ENCODE peak calls at places on chromosomes 2 and 18, in five cellular contexts. Q is upper lobe of left lung, N is H1, O is tibial nerve, B is suprapubic skin. T is an unnamed sample.

GRCh38 chr2:225429718-225430117 is 30.2 kb downstream of the NYAP2 start:
- DNase-seq in Q (no peak), N (no peak), O (no peak), B (no peak), T (no peak)

GRCh38 chr2:113826346-113827285 is 63.3 kb upstream of the ACTR3 start:
- DNase-seq in Q (no peak), N (no peak), O (no peak), B (no peak), T (no peak)

GRCh38 chr2:194464964-194465638 is 1191.9 kb upstream of the SLC39A10 start:
- DNase-seq in Q (no peak), N (no peak), O (no peak), B (no peak), T (no peak)

GRCh38 chr2:38443021-38443541 is 66.0 kb upstream of the ATL2 start:
- DNase-seq in Q (no peak), N (no peak), O (no peak), B (no peak), T (no peak)

GRCh38 chr18:49002045-49002444 is 51.3 kb upstream of the SMAD7 start:
- DNase-seq in Q (no peak), N (no peak), O (no peak), B (no peak), T (no peak)

GRCh38 chr2:101310591-101311389 is 2.3 kb upstream of the RNF149 start:
- DNase-seq in Q (no peak), N (no peak), O (no peak), B (no peak), T (no peak)

GRCh38 chr18:63363951-63364350 is 3.1 kb downstream of the KDSR start:
- DNase-seq in Q (no peak), N (no peak), O (no peak), B (no peak), T (no peak)

GRCh38 chr2:217105733-217106649 is 246.1 kb upstream of the TNP1 start:
- DNase-seq in Q (no peak), N (no peak), O (no peak), B (no peak), T (no peak)

GRCh38 chr18:23377669-23378469 is 75.2 kb upstream of the RIOK3 start:
- DNase-seq in Q (no peak), N (no peak), O (no peak), B (no peak), T (no peak)

GRCh38 chr2:158214431-158214830 is 112.8 kb downstream of the UPP2 start:
- DNase-seq in Q (peak; percentile 32), N (no peak), O (peak; percentile 19), B (no peak), T (no peak)

GRCh38 chr2:68387408-68388350 is 22.6 kb downstream of the PLEK start:
- DNase-seq in Q (no peak), N (no peak), O (no peak), B (no peak), T (no peak)

GRCh38 chr2:68390114-68390513 is 25.0 kb downstream of the PLEK start:
- DNase-seq in Q (no peak), N (no peak), O (no peak), B (no peak), T (no peak)

GRCh38 chr2:68388358-68388757 is 23.3 kb downstream of the PLEK start:
- DNase-seq in Q (no peak), N (no peak), O (no peak), B (no peak), T (no peak)

GRCh38 chr2:68390600-68390999 is 25.5 kb downstream of the PLEK start:
- DNase-seq in Q (no peak), N (no peak), O (no peak), B (no peak), T (no peak)

DNA sequence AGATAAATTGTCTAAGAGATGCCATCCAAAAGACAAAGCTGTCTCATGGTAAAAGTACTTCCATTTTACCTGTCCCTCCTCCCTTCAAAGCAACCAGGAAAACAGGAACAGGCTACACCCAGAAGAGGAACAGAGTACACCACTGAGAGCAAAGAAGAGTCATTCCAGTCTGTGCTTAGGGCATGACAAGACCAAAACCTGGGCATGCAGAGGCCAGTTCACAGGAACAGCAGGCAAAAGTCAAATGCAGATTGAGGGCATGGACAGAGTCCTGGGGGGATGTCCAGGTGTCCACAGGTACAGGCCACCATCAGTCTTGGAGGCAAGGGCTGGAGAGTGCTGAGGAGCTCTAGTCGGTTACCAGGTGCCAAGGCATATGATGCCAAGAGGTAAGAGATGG is 23.7 kb downstream of the PLEK start:
- DNase-seq in Q (no peak), N (no peak), O (no peak), B (no peak), T (no peak)
- H3K4me1 ChIP-seq in Q (peaks cover 7% of the 10 kb centered on the region), N (no peaks in the 10 kb centered on the region), O (peaks cover 18% of the 10 kb centered on the region), B (peaks cover 2% of the 10 kb centered on the region), T (no peaks in the 10 kb centered on the region)

DNA sequence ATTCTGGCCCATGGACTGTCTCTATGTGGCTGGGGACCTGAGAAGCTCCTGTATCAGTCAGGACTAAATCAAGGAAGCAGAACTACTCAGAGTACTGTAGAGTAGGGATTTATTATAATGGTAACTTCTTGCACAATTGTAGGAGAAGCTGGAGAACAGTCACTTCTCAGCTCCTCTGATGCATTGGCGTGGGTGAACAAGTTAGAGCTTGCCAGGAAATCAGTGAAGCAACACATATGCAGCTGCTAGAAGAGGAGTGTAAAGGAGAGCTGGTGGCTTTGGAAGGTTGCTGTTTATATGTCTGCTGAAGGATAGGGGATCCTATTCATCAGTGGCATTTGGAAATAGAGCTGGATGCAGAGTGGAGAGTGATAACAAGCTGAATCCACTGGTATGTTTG is 215.5 kb upstream of the CWC22 start:
- DNase-seq in Q (no peak), N (no peak), O (no peak), B (peak; percentile 62), T (no peak)
- H3K27ac ChIP-seq in Q (no peak overlapping the region), N (no peak overlapping the region), O (no peak overlapping the region), B (no peak overlapping the region), T (no peak overlapping the region)

DNA sequence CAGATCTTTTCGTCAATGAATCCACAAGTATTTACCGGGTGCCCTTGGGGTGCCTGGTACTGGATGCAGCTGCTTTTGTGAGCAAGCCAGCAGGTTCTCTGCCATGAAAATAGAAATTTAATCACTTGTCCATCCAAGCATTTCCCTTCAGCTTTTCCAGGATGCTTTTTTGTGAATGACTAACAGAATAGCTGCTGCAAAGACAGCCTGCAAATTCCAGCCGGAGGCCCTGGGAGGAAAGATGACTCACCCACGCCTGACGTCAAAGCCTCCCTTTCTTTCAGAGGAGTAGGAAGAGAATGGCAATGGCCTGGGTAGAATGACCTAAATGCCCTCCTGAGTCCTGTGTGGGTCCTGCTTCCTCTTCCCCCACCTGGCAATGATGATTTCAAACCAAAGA is 111.9 kb downstream of the AP1S3 start:
- DNase-seq in Q (peak; percentile 43), N (peak; percentile 80), O (peak; percentile 52), B (peak; percentile 71), T (peak; percentile 31)
- TF ChIP-seq EP300 in Q (no peak), N (peak; percentile 85), O (peak; percentile 80), B (no peak), T (no peak)

GRCh38 chr2:160252278-160252887 is 52.3 kb upstream of the ITGB6 start:
- DNase-seq in Q (no peak), N (no peak), O (no peak), B (no peak), T (no peak)
- H3K4me1 ChIP-seq in Q (peaks cover 18% of the 10 kb centered on the region), N (no peaks in the 10 kb centered on the region), O (no peaks in the 10 kb centered on the region), B (peaks cover 26% of the 10 kb centered on the region), T (no peaks in the 10 kb centered on the region)

DNA sequence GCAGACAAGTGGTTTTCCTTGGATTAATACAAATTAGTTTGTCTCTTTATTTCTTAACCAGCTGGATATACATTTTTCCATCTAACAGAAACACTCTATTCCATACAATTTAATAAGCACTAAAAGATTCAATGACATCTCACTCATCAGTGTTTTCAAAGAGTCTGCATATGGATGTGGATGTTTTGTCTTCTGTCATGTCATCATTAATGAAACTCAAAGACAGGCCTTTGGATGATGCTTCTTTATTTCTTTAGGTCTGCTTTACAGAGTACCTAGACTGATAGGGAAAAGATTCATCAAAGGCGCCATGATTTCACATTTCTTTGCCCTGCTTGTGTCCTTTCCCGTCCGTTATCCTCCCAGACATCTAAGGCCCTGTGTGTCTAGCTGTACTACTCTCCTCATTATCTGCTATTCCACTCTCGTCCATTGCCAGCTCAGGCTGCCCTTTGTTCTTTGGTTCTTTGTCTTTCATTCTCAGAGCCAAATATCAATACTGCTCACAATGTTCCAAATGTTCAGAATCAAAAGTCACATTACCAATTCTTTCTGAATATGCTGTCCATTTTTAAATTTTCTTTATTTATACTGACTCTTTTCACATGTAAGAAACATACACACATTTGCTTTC is 232.3 kb upstream of the CHAC2 start:
- DNase-seq in Q (no peak), N (no peak), O (no peak), B (no peak), T (no peak)
- H3K27ac ChIP-seq in Q (no peak overlapping the region), N (no peak overlapping the region), O (no peak overlapping the region), B (no peak overlapping the region), T (no peak overlapping the region)

DNA sequence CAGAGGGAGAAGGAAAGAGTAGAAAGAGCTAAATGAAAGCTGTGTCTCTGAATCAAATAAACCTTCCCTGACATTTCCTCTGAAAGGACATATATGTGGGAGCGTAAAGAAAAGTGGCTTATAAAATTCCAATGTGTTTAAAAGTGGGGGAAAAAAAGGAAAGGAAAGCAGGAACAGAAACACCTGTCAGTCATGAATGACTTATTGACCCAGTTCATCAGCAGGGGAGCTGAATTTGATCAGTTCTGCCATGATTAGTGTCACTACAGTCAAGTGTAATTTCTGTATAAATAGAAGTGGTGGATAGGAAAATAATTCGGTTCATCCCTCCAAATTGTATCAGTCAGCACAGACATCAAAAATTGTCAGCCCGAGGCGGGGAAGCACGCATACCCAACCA is 382.5 kb downstream of the ERBB4 start:
- DNase-seq in Q (no peak), N (no peak), O (no peak), B (no peak), T (no peak)
- TF ChIP-seq EP300 in Q (no peak), N (no peak), O (no peak), B (no peak), T (no peak)

DNA sequence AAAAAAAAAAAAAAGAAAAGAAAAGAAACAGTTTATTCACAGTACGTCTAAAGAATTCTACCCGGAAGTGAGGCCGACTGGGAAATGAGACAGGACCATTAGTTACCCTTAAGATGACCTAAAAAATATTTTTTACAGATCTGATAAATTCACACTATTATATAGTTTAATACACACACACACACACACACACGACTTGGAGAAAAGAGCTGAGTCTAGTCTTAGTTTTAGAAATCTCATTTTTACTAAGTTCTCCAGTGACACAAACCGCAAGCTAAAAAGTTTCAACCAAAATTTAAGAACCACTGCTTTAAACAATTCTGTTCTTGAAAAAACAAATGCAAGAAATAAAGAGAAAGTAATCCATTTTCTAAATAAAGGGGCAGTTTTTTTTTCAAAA is 27.1 kb downstream of the ST3GAL5 start:
- DNase-seq in Q (no peak), N (no peak), O (no peak), B (no peak), T (no peak)
- H3K4me1 ChIP-seq in Q (no peaks in the 10 kb centered on the region), N (no peaks in the 10 kb centered on the region), O (peaks cover 6% of the 10 kb centered on the region), B (peaks cover 4% of the 10 kb centered on the region), T (peaks cover 5% of the 10 kb centered on the region)

T was measured in transverse colon.